ENCODE peak calls at places on chromosome 1, in six cellular contexts. J, K, C, I, B and V are unnamed samples.

GRCh38 chr1:27342391-27342777 is 562 bp downstream of the SYTL1 start:
- DNase-seq in I (no peak), J (no peak), C (no peak), K (no peak), B (no peak), V (no peak)

GRCh38 chr1:11245248-11245647 is 17.1 kb downstream of the MTOR start:
- DNase-seq in B (no peak), I (no peak), C (no peak), K (no peak), J (no peak), V (no peak)

GRCh38 chr1:193729429-193729828 is 543.0 kb upstream of the B3GALT2 start:
- DNase-seq in K (no peak), J (no peak), C (no peak), I (no peak), B (no peak), V (no peak)

GRCh38 chr1:48017716-48018115 is 20.5 kb upstream of the TRABD2B start:
- DNase-seq in C (no peak), I (no peak), B (no peak), K (no peak), J (no peak), V (no peak)

GRCh38 chr1:184483101-184483813 is 96.4 kb downstream of the C1orf21 start:
- DNase-seq in B (no peak), I (no peak), K (no peak), J (no peak), C (no peak), V (no peak)

GRCh38 chr1:11783556-11783955 is 21.6 kb downstream of the C1orf167 start:
- DNase-seq in J (no peak), K (no peak), C (no peak), I (no peak), B (no peak), V (no peak)

GRCh38 chr1:209560529-209560928 is 23.0 kb upstream of the CAMK1G start:
- DNase-seq in B (no peak), J (no peak), C (no peak), I (no peak), K (no peak), V (no peak)

GRCh38 chr1:229924639-229925038 is 142.4 kb upstream of the GALNT2 start:
- DNase-seq in I (no peak), J (no peak), C (no peak), B (no peak), K (no peak), V (no peak)

GRCh38 chr1:246459213-246459612 is 47.9 kb downstream of the SMYD3 start:
- DNase-seq in K (no peak), I (no peak), J (no peak), B (no peak), C (no peak), V (no peak)

GRCh38 chr1:207362962-207363858 is 41.7 kb downstream of the CD55 start:
- DNase-seq in B (no peak), K (no peak), I (no peak), C (no peak), J (no peak), V (no peak)

GRCh38 chr1:222865718-222866117 is 50.9 kb downstream of the DISP1 start:
- DNase-seq in C (no peak), B (no peak), J (no peak), I (no peak), K (no peak), V (no peak)

GRCh38 chr1:225481738-225482137 is 53.9 kb upstream of the LBR start:
- DNase-seq in J (no peak), K (no peak), B (no peak), C (no peak), I (no peak), V (no peak)

GRCh38 chr1:22500476-22500875 is 48.8 kb downstream of the ZBTB40 start:
- DNase-seq in J (no peak), B (peak), I (no peak), K (no peak), C (no peak), V (no peak)

GRCh38 chr1:153333902-153334301 is 14.7 kb downstream of the PGLYRP4 start:
- DNase-seq in C (no peak), I (no peak), K (no peak), B (no peak), J (no peak), V (no peak)

GRCh38 chr1:22321917-22322316 is 129.7 kb upstream of the ZBTB40 start:
- DNase-seq in I (no peak), B (peak), K (no peak), J (no peak), C (no peak), V (no peak)

GRCh38 chr1:61523219-61523618 is 201.7 kb downstream of the TM2D1 start:
- DNase-seq in B (no peak), K (no peak), I (no peak), J (no peak), C (no peak), V (no peak)

GRCh38 chr1:41666991-41667631 is 182.6 kb upstream of the EDN2 start:
- DNase-seq in J (peak), K (no peak), B (no peak), C (no peak), I (peak), V (peak)

GRCh38 chr1:172758242-172758641 is 99.3 kb downstream of the FASLG start:
- DNase-seq in J (no peak), C (no peak), B (no peak), I (no peak), K (no peak), V (no peak)

GRCh38 chr1:22416555-22417454 is 34.8 kb upstream of the ZBTB40 start:
- DNase-seq in I (peak), J (peak), B (peak), K (peak), C (peak), V (peak)

GRCh38 chr1:27594542-27595510 is 9.1 kb downstream of the AHDC1 start:
- DNase-seq in J (no peak), B (no peak), K (no peak), C (peak), I (no peak), V (no peak)

GRCh38 chr1:241715956-241716355 is 63.9 kb downstream of the WDR64 start:
- DNase-seq in B (no peak), I (no peak), J (no peak), C (no peak), K (no peak), V (no peak)